ENCODE peak calls at places on chromosomes 4 and X, in four cellular contexts. K is cardiac muscle cell, I is esophagus squamous epithelium, D is fibroblast of mammary gland. T is an unnamed sample.

GRCh38 chrX:138921031-138921430 is 209.5 kb upstream of the FGF13 start:
- DNase-seq in K (no peak), I (no peak), D (no peak), T (no peak)

GRCh38 chr4:100165809-100166208 is 24.5 kb downstream of the DDIT4L start:
- DNase-seq in K (no peak), I (no peak), D (no peak), T (no peak)

GRCh38 chr4:10457255-10457801 is at the start of gene ZNF518B:
- DNase-seq in K (peak), I (no peak), D (peak), T (no peak)

GRCh38 chrX:70089575-70090297 is 27.5 kb downstream of the OTUD6A start:
- DNase-seq in K (no peak), I (no peak), D (peak), T (no peak)

GRCh38 chrX:44974462-44974861 is 101.5 kb downstream of the KDM6A start:
- DNase-seq in K (no peak), I (no peak), D (peak), T (no peak)

GRCh38 chr4:110902500-110902899 is 279.6 kb upstream of the PITX2 start:
- DNase-seq in K (no peak), I (no peak), D (no peak), T (no peak)

GRCh38 chrX:67585401-67585800 is 41.6 kb downstream of the AR start:
- DNase-seq in K (no peak), I (no peak), D (peak), T (no peak)

GRCh38 chr4:5893013-5893580 is at the start of gene CRMP1:
- DNase-seq in K (peak), I (no peak), D (no peak), T (no peak)

GRCh38 chrX:131741103-131741581 is 197.3 kb downstream of the OR13H1 start:
- DNase-seq in K (no peak), I (peak), D (peak), T (peak)

GRCh38 chr4:75940692-75941253 is at the start of gene NAAA:
- DNase-seq in K (peak), I (peak), D (peak), T (peak)
- TF ChIP-seq CTCF in K (no peak), I (peak), D (no peak), T (no peak)

GRCh38 chr4:3677671-3678070 is 88.5 kb upstream of the ADRA2C start:
- DNase-seq in K (no peak), I (no peak), D (no peak), T (no peak)
- TF ChIP-seq CTCF in K (no peak), I (no peak), D (no peak), T (no peak)

GRCh38 chr4:74308215-74308614 is at the start of gene EPGN:
- DNase-seq in K (no peak), I (no peak), D (peak), T (no peak)
- TF ChIP-seq CTCF in K (no peak), I (no peak), D (no peak), T (no peak)

GRCh38 chr4:146023334-146023967 is 84.8 kb upstream of the ZNF827 start:
- DNase-seq in K (no peak), I (no peak), D (no peak), T (no peak)

GRCh38 chr4:146033149-146033548 is 94.5 kb upstream of the ZNF827 start:
- DNase-seq in K (peak), I (no peak), D (no peak), T (no peak)

GRCh38 chr4:146032234-146032860 is 93.7 kb upstream of the ZNF827 start:
- DNase-seq in K (peak), I (no peak), D (no peak), T (no peak)

GRCh38 chr4:146029939-146030710 is 91.5 kb upstream of the ZNF827 start:
- DNase-seq in K (no peak), I (no peak), D (no peak), T (no peak)

DNA sequence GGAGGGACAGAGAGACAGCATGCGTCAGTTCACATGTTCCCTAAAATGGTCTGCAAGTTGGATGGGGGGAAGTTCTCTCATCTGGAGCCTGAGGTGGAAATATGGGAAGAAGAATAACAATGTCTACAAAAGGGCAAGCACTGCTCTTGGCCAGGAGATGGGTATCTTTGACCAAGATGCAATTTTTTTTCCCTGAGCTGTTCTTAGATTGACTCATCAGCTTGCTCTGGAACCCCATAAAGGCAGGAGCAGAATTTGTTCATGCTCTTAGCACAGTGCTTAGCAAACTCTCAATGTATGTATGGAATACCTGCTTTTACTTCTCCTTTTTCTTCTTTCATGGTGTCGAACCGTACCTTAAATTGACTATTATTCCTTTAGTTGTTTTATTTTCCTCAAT is 90.5 kb upstream of the ZNF827 start:
- DNase-seq in K (no peak), I (no peak), D (peak), T (no peak)
- TF ChIP-seq CTCF in K (no peak), I (no peak), D (no peak), T (no peak)

GRCh38 chr4:7118013-7118832 is 50.4 kb upstream of the GRPEL1 start:
- DNase-seq in K (no peak), I (no peak), D (no peak), T (no peak)
- TF ChIP-seq CTCF in K (no peak), I (no peak), D (no peak), T (no peak)

GRCh38 chrX:134023851-134024281 is 38.5 kb upstream of the GPC3 start:
- DNase-seq in K (no peak), I (no peak), D (no peak), T (no peak)

GRCh38 chrX:134024686-134025377 is 39.4 kb upstream of the GPC3 start:
- DNase-seq in K (no peak), I (no peak), D (no peak), T (no peak)

GRCh38 chrX:134025986-134026731 is 40.8 kb upstream of the GPC3 start:
- DNase-seq in K (peak), I (no peak), D (no peak), T (no peak)

GRCh38 chrX:134020910-134021309 is 35.5 kb upstream of the GPC3 start:
- DNase-seq in K (peak), I (no peak), D (no peak), T (no peak)

GRCh38 chrX:134026732-134027311 is 41.4 kb upstream of the GPC3 start:
- DNase-seq in K (peak), I (no peak), D (peak), T (no peak)
- TF ChIP-seq CTCF in K (peak), I (peak), D (peak), T (no peak)

GRCh38 chr4:44493924-44494323 is 45.3 kb upstream of the KCTD8 start:
- DNase-seq in K (peak), I (no peak), D (peak), T (no peak)
- TF ChIP-seq CTCF in K (peak), I (no peak), D (peak), T (no peak)

DNA sequence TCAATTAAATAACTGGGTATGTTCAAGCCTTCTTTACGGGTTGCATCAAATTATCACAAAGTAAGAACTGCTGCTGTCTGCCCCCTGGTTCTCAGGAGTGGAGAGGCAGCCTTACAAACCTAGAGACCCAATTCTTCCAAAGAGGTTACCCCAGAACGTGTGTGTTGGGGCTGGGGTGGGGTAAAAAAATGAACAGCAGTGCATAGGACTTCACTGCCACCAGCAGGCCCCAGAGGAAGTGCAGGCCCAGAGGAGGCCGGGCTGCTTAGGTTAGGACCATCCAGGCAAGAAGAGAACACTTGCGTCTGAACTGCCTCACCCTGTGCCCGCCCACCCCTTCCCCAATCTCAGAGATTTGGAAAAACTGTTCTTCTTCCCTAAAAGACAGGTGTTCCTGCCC is 1.5 kb upstream of the NWD2 start:
- DNase-seq in K (no peak), I (no peak), D (no peak), T (no peak)
- TF ChIP-seq CTCF in K (no peak), I (no peak), D (no peak), T (no peak)

DNA sequence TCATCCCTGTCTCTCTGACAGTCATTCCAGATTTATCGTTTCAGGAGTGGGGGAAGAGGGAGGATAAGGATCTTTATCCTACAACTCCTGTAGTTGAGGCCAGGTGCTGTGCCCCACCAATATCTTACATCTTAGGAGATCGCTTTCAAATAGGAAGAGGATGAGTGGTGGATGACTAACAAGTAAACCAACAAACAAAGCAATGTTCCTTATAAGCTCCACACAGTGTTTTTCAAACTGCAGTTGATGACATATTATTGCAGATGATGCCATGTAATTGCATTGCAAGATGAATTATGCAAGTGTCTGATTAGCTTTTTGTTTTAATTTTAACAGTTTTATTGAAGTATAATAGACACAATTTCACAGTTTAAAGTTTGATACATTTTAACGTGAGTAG is 35.8 kb upstream of the TMEM164 start:
- DNase-seq in K (no peak), I (no peak), D (peak), T (no peak)
- TF ChIP-seq CTCF in K (no peak), I (no peak), D (no peak), T (no peak)